ENCODE peak calls at places on chromosomes 13 and 19, in five cellular contexts. One of them, this sample, is unnamed.

GRCh38 chr13:90553167-90553566 is 794.3 kb upstream of the MIR17HG start:
- DNase-seq in cortex of kidney: no peak
- DNase-seq in T follicular helper cell: no peak
- DNase-seq in NCI-H1694 treated with DMSO at 0.1 percent for 48 hours: no peak
- DNase-seq in anterior cingulate cortex: no peak
- DNase-seq in this sample: no peak

GRCh38 chr19:10417598-10418280 is 2.6 kb upstream of the PDE4A start:
- DNase-seq in cortex of kidney: no peak
- DNase-seq in T follicular helper cell: no peak
- DNase-seq in NCI-H1694 treated with DMSO at 0.1 percent for 48 hours: no peak
- DNase-seq in anterior cingulate cortex: no peak
- DNase-seq in this sample: no peak

GRCh38 chr13:30346159-30346788 is 38.9 kb upstream of the KATNAL1 start:
- DNase-seq in cortex of kidney: no peak
- DNase-seq in T follicular helper cell: peak
- DNase-seq in NCI-H1694 treated with DMSO at 0.1 percent for 48 hours: no peak
- DNase-seq in anterior cingulate cortex: no peak
- DNase-seq in this sample: no peak

GRCh38 chr13:96540656-96541055 is 450.7 kb downstream of the HS6ST3 start:
- DNase-seq in cortex of kidney: no peak
- DNase-seq in T follicular helper cell: no peak
- DNase-seq in NCI-H1694 treated with DMSO at 0.1 percent for 48 hours: no peak
- DNase-seq in anterior cingulate cortex: no peak
- DNase-seq in this sample: no peak

GRCh38 chr13:113509989-113510388 is 19.5 kb upstream of the DCUN1D2 start:
- DNase-seq in cortex of kidney: no peak
- DNase-seq in T follicular helper cell: no peak
- DNase-seq in NCI-H1694 treated with DMSO at 0.1 percent for 48 hours: no peak
- DNase-seq in anterior cingulate cortex: no peak
- DNase-seq in this sample: no peak

GRCh38 chr19:32864318-32865007 is 5.1 kb downstream of the SLC7A9 start:
- DNase-seq in cortex of kidney: no peak
- DNase-seq in T follicular helper cell: no peak
- DNase-seq in NCI-H1694 treated with DMSO at 0.1 percent for 48 hours: no peak
- DNase-seq in anterior cingulate cortex: no peak
- DNase-seq in this sample: no peak

GRCh38 chr13:98155475-98156111 is 12.7 kb downstream of the FARP1 start:
- DNase-seq in cortex of kidney: no peak
- DNase-seq in T follicular helper cell: no peak
- DNase-seq in NCI-H1694 treated with DMSO at 0.1 percent for 48 hours: no peak
- DNase-seq in anterior cingulate cortex: no peak
- DNase-seq in this sample: no peak

GRCh38 chr13:46648166-46648607 is 95.2 kb downstream of the LRCH1 start:
- DNase-seq in cortex of kidney: no peak
- DNase-seq in T follicular helper cell: no peak
- DNase-seq in NCI-H1694 treated with DMSO at 0.1 percent for 48 hours: peak
- DNase-seq in anterior cingulate cortex: no peak
- DNase-seq in this sample: peak

GRCh38 chr19:6769006-6769637 is 1.9 kb upstream of the SH2D3A start:
- DNase-seq in cortex of kidney: no peak
- DNase-seq in T follicular helper cell: no peak
- DNase-seq in NCI-H1694 treated with DMSO at 0.1 percent for 48 hours: no peak
- DNase-seq in anterior cingulate cortex: no peak
- DNase-seq in this sample: no peak

GRCh38 chr13:35720690-35721554 is 244.4 kb upstream of the MAB21L1 start:
- DNase-seq in cortex of kidney: no peak
- DNase-seq in T follicular helper cell: no peak
- DNase-seq in NCI-H1694 treated with DMSO at 0.1 percent for 48 hours: peak
- DNase-seq in anterior cingulate cortex: peak
- DNase-seq in this sample: peak

GRCh38 chr13:37074703-37075102 is 15.2 kb upstream of the SUPT20H start:
- DNase-seq in cortex of kidney: no peak
- DNase-seq in T follicular helper cell: no peak
- DNase-seq in NCI-H1694 treated with DMSO at 0.1 percent for 48 hours: peak
- DNase-seq in anterior cingulate cortex: no peak
- DNase-seq in this sample: peak

GRCh38 chr19:18913466-18913865 is 5.7 kb downstream of the COPE start:
- DNase-seq in cortex of kidney: no peak
- DNase-seq in T follicular helper cell: no peak
- DNase-seq in NCI-H1694 treated with DMSO at 0.1 percent for 48 hours: no peak
- DNase-seq in anterior cingulate cortex: no peak
- DNase-seq in this sample: no peak

GRCh38 chr13:85974604-85975366 is 175.6 kb upstream of the SLITRK6 start:
- DNase-seq in cortex of kidney: no peak
- DNase-seq in T follicular helper cell: no peak
- DNase-seq in NCI-H1694 treated with DMSO at 0.1 percent for 48 hours: no peak
- DNase-seq in anterior cingulate cortex: no peak
- DNase-seq in this sample: no peak

GRCh38 chr19:17424743-17425365 is 5.0 kb downstream of the MVB12A start:
- DNase-seq in cortex of kidney: no peak
- DNase-seq in T follicular helper cell: no peak
- DNase-seq in NCI-H1694 treated with DMSO at 0.1 percent for 48 hours: peak
- DNase-seq in anterior cingulate cortex: no peak
- DNase-seq in this sample: peak

GRCh38 chr13:99281811-99282263 is 23.7 kb upstream of the GPR18 start:
- DNase-seq in cortex of kidney: no peak
- DNase-seq in T follicular helper cell: peak
- DNase-seq in NCI-H1694 treated with DMSO at 0.1 percent for 48 hours: no peak
- DNase-seq in anterior cingulate cortex: no peak
- DNase-seq in this sample: no peak

GRCh38 chr13:61466280-61466679 is 50.6 kb upstream of the PCDH20 start:
- DNase-seq in cortex of kidney: no peak
- DNase-seq in T follicular helper cell: no peak
- DNase-seq in NCI-H1694 treated with DMSO at 0.1 percent for 48 hours: no peak
- DNase-seq in anterior cingulate cortex: no peak
- DNase-seq in this sample: no peak

GRCh38 chr13:74866151-74866550 is 615.8 kb downstream of the TBC1D4 start:
- DNase-seq in cortex of kidney: no peak
- DNase-seq in T follicular helper cell: no peak
- DNase-seq in NCI-H1694 treated with DMSO at 0.1 percent for 48 hours: no peak
- DNase-seq in anterior cingulate cortex: no peak
- DNase-seq in this sample: no peak

GRCh38 chr13:41019027-41019487 is at the start of gene ELF1:
- DNase-seq in cortex of kidney: no peak
- DNase-seq in T follicular helper cell: peak
- DNase-seq in NCI-H1694 treated with DMSO at 0.1 percent for 48 hours: no peak
- DNase-seq in anterior cingulate cortex: no peak
- DNase-seq in this sample: peak

GRCh38 chr13:22736084-22736767 is 444.6 kb upstream of the SGCG start:
- DNase-seq in cortex of kidney: no peak
- DNase-seq in T follicular helper cell: no peak
- DNase-seq in NCI-H1694 treated with DMSO at 0.1 percent for 48 hours: no peak
- DNase-seq in anterior cingulate cortex: no peak
- DNase-seq in this sample: no peak

GRCh38 chr19:34274284-34274826 is 20.0 kb downstream of the GARRE1 start:
- DNase-seq in cortex of kidney: no peak
- DNase-seq in T follicular helper cell: no peak
- DNase-seq in NCI-H1694 treated with DMSO at 0.1 percent for 48 hours: no peak
- DNase-seq in anterior cingulate cortex: no peak
- DNase-seq in this sample: no peak

GRCh38 chr13:107713314-107713713 is 502.0 kb downstream of the LIG4 start:
- DNase-seq in cortex of kidney: no peak
- DNase-seq in T follicular helper cell: no peak
- DNase-seq in NCI-H1694 treated with DMSO at 0.1 percent for 48 hours: no peak
- DNase-seq in anterior cingulate cortex: no peak
- DNase-seq in this sample: no peak

GRCh38 chr13:49441312-49441711 is 2.6 kb downstream of the CAB39L start:
- DNase-seq in cortex of kidney: no peak
- DNase-seq in T follicular helper cell: no peak
- DNase-seq in NCI-H1694 treated with DMSO at 0.1 percent for 48 hours: no peak
- DNase-seq in anterior cingulate cortex: no peak
- DNase-seq in this sample: no peak

GRCh38 chr19:8618751-8619150 is 8.2 kb upstream of the ADAMTS10 start:
- DNase-seq in cortex of kidney: no peak
- DNase-seq in T follicular helper cell: no peak
- DNase-seq in NCI-H1694 treated with DMSO at 0.1 percent for 48 hours: no peak
- DNase-seq in anterior cingulate cortex: no peak
- DNase-seq in this sample: no peak

GRCh38 chr13:52127378-52127777 is 1.5 kb downstream of the NEK5 start:
- DNase-seq in cortex of kidney: no peak
- DNase-seq in T follicular helper cell: no peak
- DNase-seq in NCI-H1694 treated with DMSO at 0.1 percent for 48 hours: no peak
- DNase-seq in anterior cingulate cortex: no peak
- DNase-seq in this sample: no peak

GRCh38 chr13:79589605-79590511 is 108.9 kb downstream of the NDFIP2 start:
- DNase-seq in cortex of kidney: no peak
- DNase-seq in T follicular helper cell: no peak
- DNase-seq in NCI-H1694 treated with DMSO at 0.1 percent for 48 hours: no peak
- DNase-seq in anterior cingulate cortex: no peak
- DNase-seq in this sample: no peak

GRCh38 chr13:21973437-21974125 is 302.7 kb downstream of the FGF9 start:
- DNase-seq in cortex of kidney: no peak
- DNase-seq in T follicular helper cell: no peak
- DNase-seq in NCI-H1694 treated with DMSO at 0.1 percent for 48 hours: no peak
- DNase-seq in anterior cingulate cortex: no peak
- DNase-seq in this sample: no peak

GRCh38 chr19:1779604-1779973 is 26.3 kb downstream of the ONECUT3 start:
- DNase-seq in cortex of kidney: no peak
- DNase-seq in T follicular helper cell: no peak
- DNase-seq in NCI-H1694 treated with DMSO at 0.1 percent for 48 hours: no peak
- DNase-seq in anterior cingulate cortex: no peak
- DNase-seq in this sample: no peak

GRCh38 chr13:26605845-26606244 is 48.4 kb downstream of the WASF3 start:
- DNase-seq in cortex of kidney: no peak
- DNase-seq in T follicular helper cell: no peak
- DNase-seq in NCI-H1694 treated with DMSO at 0.1 percent for 48 hours: no peak
- DNase-seq in anterior cingulate cortex: no peak
- DNase-seq in this sample: no peak

GRCh38 chr19:46201413-46202310 is 27.9 kb upstream of the IGFL1 start:
- DNase-seq in cortex of kidney: no peak
- DNase-seq in T follicular helper cell: no peak
- DNase-seq in NCI-H1694 treated with DMSO at 0.1 percent for 48 hours: no peak
- DNase-seq in anterior cingulate cortex: no peak
- DNase-seq in this sample: no peak

GRCh38 chr13:80753951-80754350 is 413.0 kb upstream of the SPRY2 start:
- DNase-seq in cortex of kidney: no peak
- DNase-seq in T follicular helper cell: no peak
- DNase-seq in NCI-H1694 treated with DMSO at 0.1 percent for 48 hours: peak
- DNase-seq in anterior cingulate cortex: no peak
- DNase-seq in this sample: no peak

GRCh38 chr13:31697290-31697689 is 42.0 kb upstream of the RXFP2 start:
- DNase-seq in cortex of kidney: no peak
- DNase-seq in T follicular helper cell: no peak
- DNase-seq in NCI-H1694 treated with DMSO at 0.1 percent for 48 hours: no peak
- DNase-seq in anterior cingulate cortex: no peak
- DNase-seq in this sample: no peak

GRCh38 chr19:30927705-30928104 is 421.5 kb downstream of the TSHZ3 start:
- DNase-seq in cortex of kidney: no peak
- DNase-seq in T follicular helper cell: no peak
- DNase-seq in NCI-H1694 treated with DMSO at 0.1 percent for 48 hours: no peak
- DNase-seq in anterior cingulate cortex: no peak
- DNase-seq in this sample: no peak

GRCh38 chr13:30905932-30906383 is at the start of gene MEDAG:
- DNase-seq in cortex of kidney: no peak
- DNase-seq in T follicular helper cell: no peak
- DNase-seq in NCI-H1694 treated with DMSO at 0.1 percent for 48 hours: no peak
- DNase-seq in anterior cingulate cortex: no peak
- DNase-seq in this sample: no peak

GRCh38 chr13:43924549-43925245 is 45.0 kb downstream of the LACC1 start:
- DNase-seq in cortex of kidney: no peak
- DNase-seq in T follicular helper cell: no peak
- DNase-seq in NCI-H1694 treated with DMSO at 0.1 percent for 48 hours: no peak
- DNase-seq in anterior cingulate cortex: no peak
- DNase-seq in this sample: no peak

GRCh38 chr19:51365211-51366049 is 758 bp downstream of the ETFB start:
- DNase-seq in cortex of kidney: no peak
- DNase-seq in T follicular helper cell: no peak
- DNase-seq in NCI-H1694 treated with DMSO at 0.1 percent for 48 hours: no peak
- DNase-seq in anterior cingulate cortex: no peak
- DNase-seq in this sample: no peak

GRCh38 chr13:25042141-25042540 is 53.8 kb upstream of the PABPC3 start:
- DNase-seq in cortex of kidney: no peak
- DNase-seq in T follicular helper cell: no peak
- DNase-seq in NCI-H1694 treated with DMSO at 0.1 percent for 48 hours: no peak
- DNase-seq in anterior cingulate cortex: no peak
- DNase-seq in this sample: no peak

GRCh38 chr13:41633776-41634175 is 176.4 kb downstream of the RGCC start:
- DNase-seq in cortex of kidney: no peak
- DNase-seq in T follicular helper cell: no peak
- DNase-seq in NCI-H1694 treated with DMSO at 0.1 percent for 48 hours: no peak
- DNase-seq in anterior cingulate cortex: no peak
- DNase-seq in this sample: no peak

GRCh38 chr13:33610471-33611015 is 207.4 kb upstream of the RFC3 start:
- DNase-seq in cortex of kidney: no peak
- DNase-seq in T follicular helper cell: peak
- DNase-seq in NCI-H1694 treated with DMSO at 0.1 percent for 48 hours: no peak
- DNase-seq in anterior cingulate cortex: peak
- DNase-seq in this sample: peak

This sample was measured in NCI-H460.